ENCODE peak calls at places on chromosomes 16 and 17, in eight cellular contexts. One of them, this sample, is unnamed.
A peak's percentile ranks its signal among the peaks of the same experiment; 100 is the strongest.

GRCh38 chr17:14373587-14374259 is 72.8 kb downstream of the HS3ST3B1 start:
- DNase-seq in cardiac muscle cell: no peak
- DNase-seq in activated naive CD8-positive, alpha-beta T cell treated with anti-CD3 and anti-CD28 coated beads, Interleukin-2, amount 50 U/mL, for 24 hours: no peak
- DNase-seq in fibroblast of villous mesenchyme: peak; percentile 53
- DNase-seq in G401: no peak
- DNase-seq in mucosa of descending colon: no peak
- DNase-seq in HTR-8/SVneo: peak; percentile 7
- DNase-seq in GDM1: no peak
- DNase-seq in this sample: no peak

GRCh38 chr16:4110680-4111079 is 5.6 kb downstream of the ADCY9 start:
- DNase-seq in cardiac muscle cell: no peak
- DNase-seq in activated naive CD8-positive, alpha-beta T cell treated with anti-CD3 and anti-CD28 coated beads, Interleukin-2, amount 50 U/mL, for 24 hours: no peak
- DNase-seq in fibroblast of villous mesenchyme: no peak
- DNase-seq in G401: no peak
- DNase-seq in mucosa of descending colon: peak; percentile 79
- DNase-seq in HTR-8/SVneo: no peak
- DNase-seq in GDM1: no peak
- DNase-seq in this sample: peak; percentile 63

GRCh38 chr17:78133179-78133951 is 2.8 kb downstream of the TMC8 start:
- DNase-seq in cardiac muscle cell: no peak
- DNase-seq in activated naive CD8-positive, alpha-beta T cell treated with anti-CD3 and anti-CD28 coated beads, Interleukin-2, amount 50 U/mL, for 24 hours: peak; percentile 24
- DNase-seq in fibroblast of villous mesenchyme: no peak
- DNase-seq in G401: no peak
- DNase-seq in mucosa of descending colon: no peak
- DNase-seq in HTR-8/SVneo: no peak
- DNase-seq in GDM1: no peak
- DNase-seq in this sample: no peak

GRCh38 chr16:50459681-50460080 is 88.5 kb upstream of the NKD1 start:
- DNase-seq in cardiac muscle cell: no peak
- DNase-seq in activated naive CD8-positive, alpha-beta T cell treated with anti-CD3 and anti-CD28 coated beads, Interleukin-2, amount 50 U/mL, for 24 hours: no peak
- DNase-seq in fibroblast of villous mesenchyme: no peak
- DNase-seq in G401: no peak
- DNase-seq in mucosa of descending colon: no peak
- DNase-seq in HTR-8/SVneo: no peak
- DNase-seq in GDM1: no peak
- DNase-seq in this sample: no peak

GRCh38 chr17:72182256-72182890 is 61.6 kb downstream of the SOX9 start:
- DNase-seq in cardiac muscle cell: no peak
- DNase-seq in activated naive CD8-positive, alpha-beta T cell treated with anti-CD3 and anti-CD28 coated beads, Interleukin-2, amount 50 U/mL, for 24 hours: no peak
- DNase-seq in fibroblast of villous mesenchyme: no peak
- DNase-seq in G401: no peak
- DNase-seq in mucosa of descending colon: peak; percentile 36
- DNase-seq in HTR-8/SVneo: no peak
- DNase-seq in GDM1: no peak
- DNase-seq in this sample: no peak

GRCh38 chr16:89696598-89697128 is 4.8 kb downstream of the SPATA2L start:
- DNase-seq in cardiac muscle cell: no peak
- DNase-seq in activated naive CD8-positive, alpha-beta T cell treated with anti-CD3 and anti-CD28 coated beads, Interleukin-2, amount 50 U/mL, for 24 hours: no peak
- DNase-seq in fibroblast of villous mesenchyme: peak; percentile 38
- DNase-seq in G401: no peak
- DNase-seq in mucosa of descending colon: peak; percentile 56
- DNase-seq in HTR-8/SVneo: no peak
- DNase-seq in GDM1: no peak
- DNase-seq in this sample: no peak

GRCh38 chr17:62902573-62903229 is 63.3 kb upstream of the TANC2 start:
- DNase-seq in cardiac muscle cell: peak; percentile 21
- DNase-seq in activated naive CD8-positive, alpha-beta T cell treated with anti-CD3 and anti-CD28 coated beads, Interleukin-2, amount 50 U/mL, for 24 hours: no peak
- DNase-seq in fibroblast of villous mesenchyme: no peak
- DNase-seq in G401: no peak
- DNase-seq in mucosa of descending colon: no peak
- DNase-seq in HTR-8/SVneo: no peak
- DNase-seq in GDM1: no peak
- DNase-seq in this sample: peak; percentile 38

GRCh38 chr16:72211085-72211484 is 39.1 kb upstream of the PMFBP1 start:
- DNase-seq in cardiac muscle cell: no peak
- DNase-seq in activated naive CD8-positive, alpha-beta T cell treated with anti-CD3 and anti-CD28 coated beads, Interleukin-2, amount 50 U/mL, for 24 hours: no peak
- DNase-seq in fibroblast of villous mesenchyme: no peak
- DNase-seq in G401: no peak
- DNase-seq in mucosa of descending colon: no peak
- DNase-seq in HTR-8/SVneo: no peak
- DNase-seq in GDM1: no peak
- DNase-seq in this sample: no peak

GRCh38 chr17:65109990-65110680 is 27.0 kb upstream of the RGS9 start:
- DNase-seq in cardiac muscle cell: no peak
- DNase-seq in activated naive CD8-positive, alpha-beta T cell treated with anti-CD3 and anti-CD28 coated beads, Interleukin-2, amount 50 U/mL, for 24 hours: no peak
- DNase-seq in fibroblast of villous mesenchyme: no peak
- DNase-seq in G401: no peak
- DNase-seq in mucosa of descending colon: no peak
- DNase-seq in HTR-8/SVneo: no peak
- DNase-seq in GDM1: no peak
- DNase-seq in this sample: no peak

GRCh38 chr17:64057701-64058263 is 37.3 kb upstream of the ICAM2 start:
- DNase-seq in cardiac muscle cell: no peak
- DNase-seq in activated naive CD8-positive, alpha-beta T cell treated with anti-CD3 and anti-CD28 coated beads, Interleukin-2, amount 50 U/mL, for 24 hours: no peak
- DNase-seq in fibroblast of villous mesenchyme: peak; percentile 42
- DNase-seq in G401: no peak
- DNase-seq in mucosa of descending colon: no peak
- DNase-seq in HTR-8/SVneo: no peak
- DNase-seq in GDM1: no peak
- DNase-seq in this sample: no peak

GRCh38 chr17:17343160-17343735 is 40.1 kb downstream of the NT5M start:
- DNase-seq in cardiac muscle cell: no peak
- DNase-seq in activated naive CD8-positive, alpha-beta T cell treated with anti-CD3 and anti-CD28 coated beads, Interleukin-2, amount 50 U/mL, for 24 hours: no peak
- DNase-seq in fibroblast of villous mesenchyme: no peak
- DNase-seq in G401: no peak
- DNase-seq in mucosa of descending colon: no peak
- DNase-seq in HTR-8/SVneo: no peak
- DNase-seq in GDM1: no peak
- DNase-seq in this sample: no peak

GRCh38 chr16:77414752-77415231 is 20.0 kb downstream of the ADAMTS18 start:
- DNase-seq in cardiac muscle cell: no peak
- DNase-seq in activated naive CD8-positive, alpha-beta T cell treated with anti-CD3 and anti-CD28 coated beads, Interleukin-2, amount 50 U/mL, for 24 hours: no peak
- DNase-seq in fibroblast of villous mesenchyme: no peak
- DNase-seq in G401: peak; percentile 37
- DNase-seq in mucosa of descending colon: no peak
- DNase-seq in HTR-8/SVneo: no peak
- DNase-seq in GDM1: no peak
- DNase-seq in this sample: no peak

GRCh38 chr17:57862990-57863667 is 13.3 kb upstream of the MRPS23 start:
- DNase-seq in cardiac muscle cell: no peak
- DNase-seq in activated naive CD8-positive, alpha-beta T cell treated with anti-CD3 and anti-CD28 coated beads, Interleukin-2, amount 50 U/mL, for 24 hours: no peak
- DNase-seq in fibroblast of villous mesenchyme: no peak
- DNase-seq in G401: no peak
- DNase-seq in mucosa of descending colon: peak; percentile 16
- DNase-seq in HTR-8/SVneo: no peak
- DNase-seq in GDM1: no peak
- DNase-seq in this sample: no peak

GRCh38 chr17:31580331-31581021 is 189.0 kb downstream of the RAB11FIP4 start:
- DNase-seq in cardiac muscle cell: no peak
- DNase-seq in activated naive CD8-positive, alpha-beta T cell treated with anti-CD3 and anti-CD28 coated beads, Interleukin-2, amount 50 U/mL, for 24 hours: no peak
- DNase-seq in fibroblast of villous mesenchyme: peak; percentile 73
- DNase-seq in G401: peak; percentile 3
- DNase-seq in mucosa of descending colon: no peak
- DNase-seq in HTR-8/SVneo: peak; percentile 75
- DNase-seq in GDM1: no peak
- DNase-seq in this sample: no peak

GRCh38 chr17:42111901-42112551 is 488 bp downstream of the DHX58 start:
- DNase-seq in cardiac muscle cell: no peak
- DNase-seq in activated naive CD8-positive, alpha-beta T cell treated with anti-CD3 and anti-CD28 coated beads, Interleukin-2, amount 50 U/mL, for 24 hours: peak; percentile 26
- DNase-seq in fibroblast of villous mesenchyme: peak; percentile 64
- DNase-seq in G401: no peak
- DNase-seq in mucosa of descending colon: peak; percentile 67
- DNase-seq in HTR-8/SVneo: no peak
- DNase-seq in GDM1: no peak
- DNase-seq in this sample: peak; percentile 82

GRCh38 chr16:53768593-53768992 is 64.6 kb downstream of the FTO start:
- DNase-seq in cardiac muscle cell: no peak
- DNase-seq in activated naive CD8-positive, alpha-beta T cell treated with anti-CD3 and anti-CD28 coated beads, Interleukin-2, amount 50 U/mL, for 24 hours: no peak
- DNase-seq in fibroblast of villous mesenchyme: peak; percentile 97
- DNase-seq in G401: no peak
- DNase-seq in mucosa of descending colon: no peak
- DNase-seq in HTR-8/SVneo: peak; percentile 50
- DNase-seq in GDM1: no peak
- DNase-seq in this sample: no peak

GRCh38 chr17:70739046-70739445 is 569.7 kb downstream of the KCNJ2 start:
- DNase-seq in cardiac muscle cell: no peak
- DNase-seq in activated naive CD8-positive, alpha-beta T cell treated with anti-CD3 and anti-CD28 coated beads, Interleukin-2, amount 50 U/mL, for 24 hours: no peak
- DNase-seq in fibroblast of villous mesenchyme: no peak
- DNase-seq in G401: no peak
- DNase-seq in mucosa of descending colon: no peak
- DNase-seq in HTR-8/SVneo: no peak
- DNase-seq in GDM1: no peak
- DNase-seq in this sample: no peak

GRCh38 chr17:81713556-81714411 is 1.7 kb downstream of the SLC25A10 start:
- DNase-seq in cardiac muscle cell: no peak
- DNase-seq in activated naive CD8-positive, alpha-beta T cell treated with anti-CD3 and anti-CD28 coated beads, Interleukin-2, amount 50 U/mL, for 24 hours: no peak
- DNase-seq in fibroblast of villous mesenchyme: no peak
- DNase-seq in G401: no peak
- DNase-seq in mucosa of descending colon: peak; percentile 81
- DNase-seq in HTR-8/SVneo: no peak
- DNase-seq in GDM1: no peak
- DNase-seq in this sample: peak; percentile 80

GRCh38 chr16:9072806-9073341 is 18.6 kb upstream of the HAPSTR1 start:
- DNase-seq in cardiac muscle cell: no peak
- DNase-seq in activated naive CD8-positive, alpha-beta T cell treated with anti-CD3 and anti-CD28 coated beads, Interleukin-2, amount 50 U/mL, for 24 hours: peak; percentile 31
- DNase-seq in fibroblast of villous mesenchyme: peak; percentile 86
- DNase-seq in G401: no peak
- DNase-seq in mucosa of descending colon: no peak
- DNase-seq in HTR-8/SVneo: no peak
- DNase-seq in GDM1: no peak
- DNase-seq in this sample: no peak

GRCh38 chr17:42612013-42612412 is 2.5 kb downstream of the TUBG1 start:
- DNase-seq in cardiac muscle cell: no peak
- DNase-seq in activated naive CD8-positive, alpha-beta T cell treated with anti-CD3 and anti-CD28 coated beads, Interleukin-2, amount 50 U/mL, for 24 hours: no peak
- DNase-seq in fibroblast of villous mesenchyme: no peak
- DNase-seq in G401: no peak
- DNase-seq in mucosa of descending colon: no peak
- DNase-seq in HTR-8/SVneo: no peak
- DNase-seq in GDM1: no peak
- DNase-seq in this sample: no peak

GRCh38 chr17:48624544-48625501 is 1.3 kb downstream of the HOXB9 start:
- DNase-seq in cardiac muscle cell: peak; percentile 36
- DNase-seq in activated naive CD8-positive, alpha-beta T cell treated with anti-CD3 and anti-CD28 coated beads, Interleukin-2, amount 50 U/mL, for 24 hours: no peak
- DNase-seq in fibroblast of villous mesenchyme: no peak
- DNase-seq in G401: no peak
- DNase-seq in mucosa of descending colon: peak; percentile 75
- DNase-seq in HTR-8/SVneo: peak; percentile 53
- DNase-seq in GDM1: no peak
- DNase-seq in this sample: no peak

GRCh38 chr17:43892672-43892975 is 14.7 kb downstream of the MPP2 start:
- DNase-seq in cardiac muscle cell: no peak
- DNase-seq in activated naive CD8-positive, alpha-beta T cell treated with anti-CD3 and anti-CD28 coated beads, Interleukin-2, amount 50 U/mL, for 24 hours: no peak
- DNase-seq in fibroblast of villous mesenchyme: no peak
- DNase-seq in G401: no peak
- DNase-seq in mucosa of descending colon: no peak
- DNase-seq in HTR-8/SVneo: no peak
- DNase-seq in GDM1: no peak
- DNase-seq in this sample: no peak

GRCh38 chr17:72666519-72666874 is 426.0 kb downstream of the SLC39A11 start:
- DNase-seq in cardiac muscle cell: no peak
- DNase-seq in activated naive CD8-positive, alpha-beta T cell treated with anti-CD3 and anti-CD28 coated beads, Interleukin-2, amount 50 U/mL, for 24 hours: no peak
- DNase-seq in fibroblast of villous mesenchyme: no peak
- DNase-seq in G401: no peak
- DNase-seq in mucosa of descending colon: no peak
- DNase-seq in HTR-8/SVneo: no peak
- DNase-seq in GDM1: no peak
- DNase-seq in this sample: no peak

GRCh38 chr16:15690296-15690695 is 40.3 kb downstream of the NDE1 start:
- DNase-seq in cardiac muscle cell: no peak
- DNase-seq in activated naive CD8-positive, alpha-beta T cell treated with anti-CD3 and anti-CD28 coated beads, Interleukin-2, amount 50 U/mL, for 24 hours: no peak
- DNase-seq in fibroblast of villous mesenchyme: peak; percentile 32
- DNase-seq in G401: no peak
- DNase-seq in mucosa of descending colon: no peak
- DNase-seq in HTR-8/SVneo: no peak
- DNase-seq in GDM1: no peak
- DNase-seq in this sample: no peak

GRCh38 chr17:83099570-83100181 is 20.3 kb downstream of the METRNL start:
- DNase-seq in cardiac muscle cell: no peak
- DNase-seq in activated naive CD8-positive, alpha-beta T cell treated with anti-CD3 and anti-CD28 coated beads, Interleukin-2, amount 50 U/mL, for 24 hours: no peak
- DNase-seq in fibroblast of villous mesenchyme: peak; percentile 54
- DNase-seq in G401: no peak
- DNase-seq in mucosa of descending colon: peak; percentile 67
- DNase-seq in HTR-8/SVneo: no peak
- DNase-seq in GDM1: no peak
- DNase-seq in this sample: no peak

GRCh38 chr17:81322271-81323082 is 27.4 kb upstream of the SLC38A10 start:
- DNase-seq in cardiac muscle cell: no peak
- DNase-seq in activated naive CD8-positive, alpha-beta T cell treated with anti-CD3 and anti-CD28 coated beads, Interleukin-2, amount 50 U/mL, for 24 hours: peak; percentile 58
- DNase-seq in fibroblast of villous mesenchyme: no peak
- DNase-seq in G401: no peak
- DNase-seq in mucosa of descending colon: peak; percentile 62
- DNase-seq in HTR-8/SVneo: no peak
- DNase-seq in GDM1: no peak
- DNase-seq in this sample: peak; percentile 52

GRCh38 chr17:80852476-80853015 is 139.1 kb upstream of the CHMP6 start:
- DNase-seq in cardiac muscle cell: no peak
- DNase-seq in activated naive CD8-positive, alpha-beta T cell treated with anti-CD3 and anti-CD28 coated beads, Interleukin-2, amount 50 U/mL, for 24 hours: no peak
- DNase-seq in fibroblast of villous mesenchyme: no peak
- DNase-seq in G401: no peak
- DNase-seq in mucosa of descending colon: no peak
- DNase-seq in HTR-8/SVneo: no peak
- DNase-seq in GDM1: no peak
- DNase-seq in this sample: no peak

GRCh38 chr16:22402191-22402590 is 27.8 kb upstream of the CDR2 start:
- DNase-seq in cardiac muscle cell: no peak
- DNase-seq in activated naive CD8-positive, alpha-beta T cell treated with anti-CD3 and anti-CD28 coated beads, Interleukin-2, amount 50 U/mL, for 24 hours: no peak
- DNase-seq in fibroblast of villous mesenchyme: no peak
- DNase-seq in G401: no peak
- DNase-seq in mucosa of descending colon: no peak
- DNase-seq in HTR-8/SVneo: no peak
- DNase-seq in GDM1: no peak
- DNase-seq in this sample: no peak

GRCh38 chr17:9541718-9542117 is 33.9 kb downstream of the STX8 start:
- DNase-seq in cardiac muscle cell: no peak
- DNase-seq in activated naive CD8-positive, alpha-beta T cell treated with anti-CD3 and anti-CD28 coated beads, Interleukin-2, amount 50 U/mL, for 24 hours: no peak
- DNase-seq in fibroblast of villous mesenchyme: no peak
- DNase-seq in G401: no peak
- DNase-seq in mucosa of descending colon: no peak
- DNase-seq in HTR-8/SVneo: no peak
- DNase-seq in GDM1: no peak
- DNase-seq in this sample: no peak

GRCh38 chr17:34499576-34499975 is 79.8 kb upstream of the TMEM132E start:
- DNase-seq in cardiac muscle cell: peak; percentile 80
- DNase-seq in activated naive CD8-positive, alpha-beta T cell treated with anti-CD3 and anti-CD28 coated beads, Interleukin-2, amount 50 U/mL, for 24 hours: no peak
- DNase-seq in fibroblast of villous mesenchyme: peak; percentile 20
- DNase-seq in G401: no peak
- DNase-seq in mucosa of descending colon: no peak
- DNase-seq in HTR-8/SVneo: peak; percentile 13
- DNase-seq in GDM1: no peak
- DNase-seq in this sample: peak; percentile 23

GRCh38 chr16:88466175-88466862 is 13.2 kb downstream of the ZFPM1 start:
- DNase-seq in cardiac muscle cell: no peak
- DNase-seq in activated naive CD8-positive, alpha-beta T cell treated with anti-CD3 and anti-CD28 coated beads, Interleukin-2, amount 50 U/mL, for 24 hours: peak; percentile 30
- DNase-seq in fibroblast of villous mesenchyme: no peak
- DNase-seq in G401: no peak
- DNase-seq in mucosa of descending colon: no peak
- DNase-seq in HTR-8/SVneo: no peak
- DNase-seq in GDM1: no peak
- DNase-seq in this sample: no peak

GRCh38 chr17:11240041-11240801 is 792 bp upstream of the SHISA6 start:
- DNase-seq in cardiac muscle cell: peak; percentile 65
- DNase-seq in activated naive CD8-positive, alpha-beta T cell treated with anti-CD3 and anti-CD28 coated beads, Interleukin-2, amount 50 U/mL, for 24 hours: no peak
- DNase-seq in fibroblast of villous mesenchyme: no peak
- DNase-seq in G401: no peak
- DNase-seq in mucosa of descending colon: peak; percentile 32
- DNase-seq in HTR-8/SVneo: no peak
- DNase-seq in GDM1: no peak
- DNase-seq in this sample: no peak

GRCh38 chr17:19573075-19573474 is 39.4 kb downstream of the SLC47A1 start:
- DNase-seq in cardiac muscle cell: no peak
- DNase-seq in activated naive CD8-positive, alpha-beta T cell treated with anti-CD3 and anti-CD28 coated beads, Interleukin-2, amount 50 U/mL, for 24 hours: no peak
- DNase-seq in fibroblast of villous mesenchyme: peak; percentile 83
- DNase-seq in G401: no peak
- DNase-seq in mucosa of descending colon: no peak
- DNase-seq in HTR-8/SVneo: peak; percentile 36
- DNase-seq in GDM1: no peak
- DNase-seq in this sample: no peak

GRCh38 chr16:7303677-7304200 is 28.9 kb upstream of the RBFOX1 start:
- DNase-seq in cardiac muscle cell: no peak
- DNase-seq in activated naive CD8-positive, alpha-beta T cell treated with anti-CD3 and anti-CD28 coated beads, Interleukin-2, amount 50 U/mL, for 24 hours: no peak
- DNase-seq in fibroblast of villous mesenchyme: no peak
- DNase-seq in G401: no peak
- DNase-seq in mucosa of descending colon: no peak
- DNase-seq in HTR-8/SVneo: no peak
- DNase-seq in GDM1: no peak
- DNase-seq in this sample: no peak

This sample was measured in small intestine.